ENCODE peak calls at places on chromosomes 13 and 19, in seven cellular contexts. E, D, V, B, O, C and N are unnamed samples.

GRCh38 chr19:2244122-2244411 is 5.1 kb upstream of the AMH start:
- DNase-seq in E (no peak), D (no peak), V (no peak), B (no peak), O (no peak), C (no peak), N (no peak)

GRCh38 chr13:41543664-41544300 is 86.4 kb downstream of the RGCC start:
- DNase-seq in E (no peak), D (no peak), V (no peak), B (no peak), O (no peak), C (no peak), N (no peak)

GRCh38 chr19:49896863-49897621 is at the start of gene IL4I1:
- DNase-seq in E (no peak), D (peak), V (no peak), B (no peak), O (peak), C (no peak), N (peak)

GRCh38 chr13:51501592-51502205 is 48.9 kb upstream of the INTS6 start:
- DNase-seq in E (no peak), D (no peak), V (no peak), B (no peak), O (no peak), C (no peak), N (no peak)

GRCh38 chr13:98571955-98572662 is 4.8 kb downstream of the STK24 start:
- DNase-seq in E (no peak), D (no peak), V (no peak), B (peak), O (no peak), C (peak), N (no peak)

GRCh38 chr19:1392407-1392806 is 8.7 kb downstream of the NDUFS7 start:
- DNase-seq in E (no peak), D (no peak), V (no peak), B (no peak), O (no peak), C (no peak), N (no peak)

GRCh38 chr13:112696001-112696868 is 6.4 kb downstream of the ATP11A start:
- DNase-seq in E (no peak), D (no peak), V (no peak), B (no peak), O (no peak), C (no peak), N (no peak)

GRCh38 chr19:4518345-4519171 is at the start of gene PLIN4:
- DNase-seq in E (no peak), D (no peak), V (peak), B (peak), O (no peak), C (no peak), N (no peak)

GRCh38 chr13:23020246-23020843 is 160.4 kb upstream of the SGCG start:
- DNase-seq in E (peak), D (peak), V (peak), B (peak), O (peak), C (peak), N (peak)

DNA sequence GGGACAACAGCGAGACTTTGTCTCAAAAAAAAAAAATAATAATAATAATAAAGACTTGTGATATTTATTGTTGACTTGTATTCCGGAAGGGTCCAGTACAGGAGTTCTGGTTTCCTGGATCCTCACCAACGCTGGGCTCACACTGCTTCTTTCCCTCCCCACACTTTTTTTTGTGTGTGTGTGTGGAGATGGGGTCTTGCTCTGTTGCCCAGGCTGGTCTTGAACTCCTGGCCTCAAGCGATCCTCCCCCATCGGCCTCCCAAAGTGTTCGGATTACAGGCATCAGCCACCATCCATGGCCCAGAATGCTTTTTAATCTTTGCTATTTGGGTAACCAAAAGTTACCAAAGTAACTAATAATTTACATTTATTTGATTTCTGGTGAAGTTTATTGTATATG is 39.1 kb downstream of the SIPA1L3 start:
- DNase-seq in E (no peak), D (no peak), V (no peak), B (no peak), O (no peak), C (no peak), N (no peak)
- TF ChIP-seq TAF1 in E (no peak), D (no peak), V (no peak), B (no peak), O (no peak), C (no peak), N (no peak)

DNA sequence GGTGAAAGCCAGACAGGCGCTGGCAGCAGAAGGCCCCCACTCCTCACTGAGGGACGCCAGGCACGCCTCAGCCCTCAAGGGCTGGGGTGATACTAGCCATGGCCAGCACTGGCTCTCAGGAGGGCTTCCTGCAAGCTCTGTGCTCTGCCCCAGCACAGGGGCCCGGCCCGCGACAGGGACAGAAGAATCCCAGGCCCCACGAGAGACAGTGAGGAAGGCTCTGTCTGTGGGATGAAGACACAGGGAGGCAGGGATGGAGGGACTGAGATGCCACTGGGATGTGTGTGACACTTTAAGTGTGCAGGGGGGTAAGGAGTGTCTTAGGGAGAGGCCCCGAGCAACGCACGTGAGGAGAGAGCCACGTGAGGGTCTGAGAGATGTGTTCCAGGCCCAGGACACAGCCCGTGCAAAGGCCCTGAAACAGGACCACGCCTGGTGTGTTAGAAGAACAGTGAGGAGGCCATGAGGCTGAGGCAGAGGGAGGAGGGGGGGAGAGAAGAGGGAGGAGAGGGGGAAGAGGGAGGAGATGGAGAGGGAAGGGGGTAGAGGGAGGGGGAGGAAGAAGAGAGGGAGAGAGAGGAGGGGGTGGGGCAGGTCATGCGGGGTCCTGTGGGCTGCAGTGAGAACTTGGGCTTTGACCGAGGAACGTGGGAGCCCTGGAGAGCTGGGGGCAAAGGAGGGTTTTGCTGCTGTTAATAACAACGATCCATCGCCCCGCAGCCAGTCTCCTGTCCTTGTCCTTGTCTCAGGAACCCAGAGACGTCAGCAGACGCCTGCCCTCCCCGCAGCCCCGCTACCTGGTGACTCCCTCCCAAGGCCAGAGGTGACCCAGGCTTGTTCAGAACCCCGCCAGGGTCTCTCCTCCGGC is 7.2 kb downstream of the RPL36 start:
- DNase-seq in E (no peak), D (no peak), V (no peak), B (no peak), O (no peak), C (peak), N (no peak)
- TF ChIP-seq POLR2AphosphoS5 in E (peak), D (peak), V (peak), B (no peak), O (peak), C (peak), N (peak)

DNA sequence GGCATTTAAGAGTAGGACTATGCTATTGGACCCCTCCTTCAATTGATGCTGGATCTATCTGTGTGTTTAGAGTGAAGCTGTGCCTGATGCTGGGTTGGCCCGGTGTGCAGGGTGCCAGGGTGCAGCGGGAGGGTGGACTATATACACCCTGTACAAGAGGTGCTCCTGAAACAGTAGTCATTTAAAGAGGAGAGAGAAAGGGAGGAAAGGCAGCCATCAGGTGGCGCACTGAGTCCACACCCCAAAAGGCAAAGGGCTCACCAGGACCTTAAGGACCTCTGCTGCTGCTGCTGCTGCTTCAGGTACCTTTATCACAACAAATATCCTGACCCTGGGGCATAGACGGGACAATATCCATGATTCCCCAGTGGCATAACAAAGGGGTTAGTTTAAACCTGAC is 39.4 kb downstream of the ZNF136 start:
- DNase-seq in E (no peak), D (no peak), V (peak), B (peak), O (no peak), C (no peak), N (no peak)
- TF ChIP-seq TAF1 in E (no peak), D (no peak), V (no peak), B (no peak), O (no peak), C (no peak), N (no peak)

GRCh38 chr13:79628463-79628862 is 147.5 kb downstream of the NDFIP2 start:
- DNase-seq in E (no peak), D (no peak), V (no peak), B (no peak), O (no peak), C (peak), N (no peak)
- TF ChIP-seq POLR2AphosphoS5 in E (no peak), D (no peak), V (no peak), B (no peak), O (no peak), C (peak), N (no peak)

GRCh38 chr19:48770734-48771472 is 15.6 kb downstream of the FGF21 start:
- DNase-seq in E (no peak), D (no peak), V (no peak), B (no peak), O (no peak), C (no peak), N (no peak)
- TF ChIP-seq TAF1 in E (no peak), D (no peak), V (no peak), B (no peak), O (no peak), C (no peak), N (no peak)

GRCh38 chr13:66312312-66313087 is 917.6 kb downstream of the PCDH9 start:
- DNase-seq in E (no peak), D (no peak), V (no peak), B (peak), O (no peak), C (no peak), N (no peak)

DNA sequence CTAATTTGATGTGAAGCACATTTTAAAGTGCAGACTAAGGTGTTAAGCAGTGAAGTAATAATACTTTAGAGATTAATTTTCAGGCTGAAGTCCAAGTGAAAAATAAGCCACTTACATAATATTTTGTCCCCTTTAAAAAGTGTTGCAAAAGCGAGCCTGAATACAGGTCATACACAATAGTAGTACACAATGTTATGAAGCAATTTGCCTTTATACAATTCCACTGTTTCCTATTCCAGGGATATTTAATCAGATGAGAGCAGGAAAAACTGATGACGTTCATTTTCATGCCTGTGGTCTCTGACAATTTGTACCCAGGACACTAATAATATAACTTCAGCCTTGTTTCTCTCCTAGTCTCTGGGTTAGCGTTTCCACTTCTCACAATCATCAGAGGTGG is 916.7 kb downstream of the PCDH9 start:
- DNase-seq in E (no peak), D (no peak), V (no peak), B (no peak), O (no peak), C (no peak), N (no peak)
- TF ChIP-seq POLR2AphosphoS5 in E (no peak), D (no peak), V (no peak), B (no peak), O (no peak), C (no peak), N (no peak)

DNA sequence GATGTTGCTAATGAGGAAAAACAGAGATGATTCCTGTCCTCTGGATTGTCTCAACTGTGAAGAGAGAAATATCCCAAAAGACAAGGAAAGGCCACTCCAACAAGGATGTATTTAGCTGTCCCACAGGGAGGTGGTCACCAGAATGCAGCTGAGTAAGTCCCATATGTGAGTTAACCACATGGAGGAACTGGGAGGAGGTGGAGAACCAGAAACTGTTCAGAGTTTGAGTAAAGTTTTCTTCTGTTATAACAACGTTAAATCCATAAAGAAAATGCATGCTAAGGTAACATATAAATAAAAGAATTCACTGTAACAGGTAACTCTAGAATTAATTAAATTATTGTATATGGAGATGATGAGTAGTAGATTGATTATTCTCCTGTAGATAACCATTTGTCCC is 5.3 kb downstream of the ZNF763 start:
- DNase-seq in E (no peak), D (no peak), V (no peak), B (no peak), O (no peak), C (no peak), N (no peak)
- TF ChIP-seq TAF1 in E (no peak), D (no peak), V (no peak), B (no peak), O (no peak), C (no peak), N (no peak)

DNA sequence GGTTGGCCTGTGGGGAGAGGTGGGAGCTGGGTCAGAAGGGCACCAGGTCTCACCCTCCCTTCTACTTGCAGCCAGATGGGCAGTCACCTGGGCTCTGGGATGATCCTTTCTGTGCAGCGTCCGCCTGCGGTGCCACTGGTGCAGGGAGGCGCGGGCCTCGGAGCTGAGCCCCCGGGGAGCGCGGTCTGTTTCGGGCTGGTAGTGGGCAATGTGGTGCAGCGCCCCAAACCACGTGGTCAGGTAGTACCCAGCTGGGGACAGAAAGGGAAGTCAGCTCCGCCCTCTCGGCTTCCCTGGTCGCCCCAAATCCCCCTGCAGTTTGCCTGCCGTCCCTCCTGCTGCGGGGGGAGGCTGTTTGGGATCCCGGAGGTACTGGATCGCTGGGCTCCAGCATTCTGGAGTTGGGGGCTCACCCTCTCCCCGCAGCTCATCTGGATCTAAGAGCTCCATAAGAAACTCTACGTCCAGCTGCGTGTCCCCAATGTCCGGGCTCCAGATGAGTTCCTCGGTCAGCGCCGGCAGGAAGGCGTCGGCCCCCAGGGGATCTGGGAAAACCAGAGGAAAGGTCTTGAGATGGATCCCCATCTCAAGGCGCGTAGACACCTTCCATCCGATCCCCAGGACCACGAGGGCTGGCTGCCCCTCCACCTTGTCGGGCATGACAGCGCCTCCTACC is 8.8 kb downstream of the RINL start:
- DNase-seq in E (no peak), D (no peak), V (peak), B (no peak), O (no peak), C (peak), N (no peak)
- TF ChIP-seq POLR2AphosphoS5 in E (no peak), D (no peak), V (no peak), B (no peak), O (no peak), C (no peak), N (no peak)

DNA sequence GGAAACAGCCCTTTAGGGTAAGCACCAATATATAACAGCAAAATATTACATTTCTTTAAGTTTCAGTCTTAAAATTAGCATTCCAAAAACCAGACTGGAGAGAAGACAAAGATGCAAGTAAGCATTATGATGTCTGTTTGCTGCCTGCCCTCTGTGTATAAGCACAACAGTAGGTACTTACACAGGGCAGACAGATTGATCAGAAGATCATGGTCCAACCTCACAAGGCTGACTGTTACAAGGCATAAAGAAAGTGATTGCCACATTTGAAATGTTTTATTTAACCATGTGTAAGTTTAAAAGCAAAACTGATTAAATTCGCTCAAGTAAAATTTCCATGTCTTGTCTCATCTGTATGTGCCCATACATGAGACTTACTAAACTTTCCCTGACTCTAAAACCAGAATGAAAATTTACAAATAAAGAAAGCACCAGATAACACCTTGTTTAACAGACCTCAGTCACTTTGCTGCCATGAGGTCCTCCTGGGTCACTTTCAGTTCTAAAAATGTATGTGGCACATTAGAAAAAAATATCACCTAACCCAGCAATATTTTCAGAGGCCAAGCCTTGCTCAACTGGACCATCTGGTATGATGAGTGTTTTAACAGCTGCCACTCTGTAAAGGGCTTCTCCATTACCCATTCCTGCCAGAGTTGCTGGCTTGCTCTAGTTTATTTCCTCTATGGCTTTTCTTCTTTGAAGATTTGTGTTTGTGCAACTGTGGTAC is 297.0 kb downstream of the RBM26 start:
- DNase-seq in E (no peak), D (peak), V (no peak), B (no peak), O (no peak), C (no peak), N (no peak)
- TF ChIP-seq TAF1 in E (no peak), D (no peak), V (no peak), B (no peak), O (no peak), C (no peak), N (no peak)

DNA sequence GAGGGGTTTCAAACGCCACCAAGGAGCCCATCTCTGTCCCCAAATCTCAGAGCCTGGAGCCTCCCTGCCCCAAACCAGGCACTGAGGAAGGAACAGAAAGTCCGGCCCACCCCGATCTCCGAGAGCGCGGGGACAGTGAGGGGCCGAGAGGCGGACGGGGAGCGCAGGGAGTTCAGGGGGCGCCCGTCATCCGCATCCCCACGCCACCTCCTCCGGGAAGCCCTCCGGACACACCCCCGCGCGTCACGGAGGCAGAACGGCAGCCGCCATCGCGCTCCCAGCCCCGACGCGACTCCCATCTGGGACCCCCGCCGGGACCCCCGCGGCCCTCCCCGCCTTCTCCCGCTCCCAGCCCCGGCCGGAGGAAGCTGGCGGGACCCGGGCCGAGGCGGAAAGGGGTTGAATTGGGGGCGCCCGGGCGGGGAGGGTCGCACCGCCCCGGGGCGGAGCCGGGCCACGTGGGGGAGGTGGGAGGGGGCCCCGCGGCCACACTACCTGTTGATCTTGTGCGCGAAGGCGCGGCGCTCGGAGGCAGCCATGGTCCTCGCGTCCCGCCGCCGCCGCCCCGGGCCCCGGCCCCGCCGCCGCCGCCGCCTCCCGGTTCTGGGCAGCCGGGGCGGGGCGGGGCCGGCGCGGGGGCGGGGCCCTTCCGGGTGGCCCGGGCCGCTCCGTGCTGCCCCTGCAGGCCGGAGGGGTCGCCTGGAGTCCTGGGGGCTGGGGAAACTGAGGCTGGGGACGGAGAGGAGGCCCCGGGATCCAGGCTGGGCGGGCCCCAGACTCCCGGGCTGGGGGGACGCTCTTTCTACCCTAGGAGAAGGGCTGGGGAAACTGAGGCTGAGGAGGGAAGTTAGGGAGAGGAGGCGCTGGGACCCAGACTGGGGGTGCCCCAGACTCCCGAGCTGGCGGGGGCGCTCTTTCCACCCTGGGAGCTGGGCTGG is at the start of gene DOCK6:
- DNase-seq in E (peak), D (no peak), V (peak), B (no peak), O (peak), C (peak), N (no peak)
- TF ChIP-seq POLR2AphosphoS5 in E (no peak), D (no peak), V (no peak), B (no peak), O (no peak), C (no peak), N (no peak)